ENCODE peak calls at places on chromosomes 3 and 15, in eight cellular contexts. L, Y, T, J, D, P, S and A are unnamed samples.

GRCh38 chr15:70121656-70122297 is 24.1 kb upstream of the TLE3 start:
- DNase-seq in L (no peak), Y (no peak), T (no peak), J (no peak), D (no peak), P (no peak), S (no peak), A (no peak)

GRCh38 chr15:45495588-45495987 is 27.0 kb downstream of the SLC30A4 start:
- DNase-seq in L (no peak), Y (no peak), T (no peak), J (no peak), D (no peak), P (no peak), S (no peak), A (no peak)

GRCh38 chr3:128478576-128479506 is 12.2 kb upstream of the DNAJB8 start:
- DNase-seq in L (no peak), Y (no peak), T (no peak), J (no peak), D (no peak), P (no peak), S (no peak), A (no peak)

GRCh38 chr15:55168350-55168974 is 28.3 kb downstream of the RSL24D1 start:
- DNase-seq in L (peak; percentile 46), Y (peak; percentile 61), T (peak; percentile 8), J (peak; percentile 23), D (peak; percentile 67), P (peak; percentile 77), S (peak; percentile 51), A (peak; percentile 6)

GRCh38 chr15:89307046-89307587 is 27.5 kb downstream of the POLG start:
- DNase-seq in L (no peak), Y (no peak), T (no peak), J (no peak), D (no peak), P (no peak), S (no peak), A (no peak)

GRCh38 chr3:125431391-125431790 is 56.3 kb upstream of the ZNF148 start:
- DNase-seq in L (no peak), Y (no peak), T (no peak), J (no peak), D (no peak), P (no peak), S (no peak), A (no peak)

GRCh38 chr3:159185443-159186050 is 383.7 kb downstream of the MFSD1 start:
- DNase-seq in L (no peak), Y (no peak), T (peak; percentile 9), J (no peak), D (no peak), P (no peak), S (no peak), A (no peak)

GRCh38 chr3:78825118-78825857 is 942.5 kb downstream of the ROBO1 start:
- DNase-seq in L (no peak), Y (no peak), T (peak; percentile 52), J (no peak), D (no peak), P (no peak), S (no peak), A (no peak)

GRCh38 chr15:63060699-63061098 is 18.2 kb downstream of the TPM1 start:
- DNase-seq in L (no peak), Y (no peak), T (no peak), J (no peak), D (no peak), P (no peak), S (no peak), A (no peak)

GRCh38 chr3:133820889-133821675 is 15.5 kb downstream of the SRPRB start:
- DNase-seq in L (no peak), Y (no peak), T (no peak), J (no peak), D (no peak), P (no peak), S (no peak), A (no peak)

GRCh38 chr3:188747487-188747886 is 424.3 kb upstream of the TPRG1 start:
- DNase-seq in L (no peak), Y (no peak), T (no peak), J (no peak), D (no peak), P (no peak), S (no peak), A (no peak)